ENCODE peak calls at places on chromosome 2, in five cellular contexts. A is heart left ventricle, G is body of pancreas, H is NCI-H2081, F is GF-D8. Y is an unnamed sample.

GRCh38 chr2:119419065-119419464 is 12.6 kb upstream of the TMEM37 start:
- DNase-seq in A (no peak), G (no peak), H (no peak), F (no peak), Y (no peak)

GRCh38 chr2:240503848-240504247 is 53.9 kb downstream of the ANKMY1 start:
- DNase-seq in A (peak), G (no peak), H (no peak), F (no peak), Y (no peak)

GRCh38 chr2:207655000-207655399 is 29.8 kb upstream of the METTL21A start:
- DNase-seq in A (no peak), G (no peak), H (no peak), F (no peak), Y (no peak)

GRCh38 chr2:285506-285905 is 2.4 kb downstream of the ALKAL2 start:
- DNase-seq in A (no peak), G (no peak), H (no peak), F (no peak), Y (no peak)

GRCh38 chr2:75565523-75566449 is 5.0 kb upstream of the EVA1A start:
- DNase-seq in A (no peak), G (no peak), H (no peak), F (no peak), Y (no peak)

GRCh38 chr2:19888831-19889230 is 13.0 kb downstream of the TTC32 start:
- DNase-seq in A (peak), G (no peak), H (no peak), F (no peak), Y (no peak)

GRCh38 chr2:188326669-188327301 is 35.1 kb downstream of the GULP1 start:
- DNase-seq in A (no peak), G (peak), H (no peak), F (no peak), Y (no peak)

GRCh38 chr2:228092056-228092455 is 89.4 kb downstream of the SPHKAP start:
- DNase-seq in A (no peak), G (no peak), H (no peak), F (no peak), Y (no peak)

GRCh38 chr2:69998761-69999160 is 37.3 kb upstream of the ASPRV1 start:
- DNase-seq in A (no peak), G (no peak), H (no peak), F (no peak), Y (no peak)

GRCh38 chr2:120389036-120389391 is 43.1 kb downstream of the INHBB start:
- DNase-seq in A (no peak), G (no peak), H (no peak), F (no peak), Y (no peak)

GRCh38 chr2:161965994-161966393 is 108.0 kb downstream of the DPP4 start:
- DNase-seq in A (no peak), G (no peak), H (no peak), F (peak), Y (no peak)

GRCh38 chr2:1620081-1620480 is 124.2 kb downstream of the PXDN start:
- DNase-seq in A (no peak), G (no peak), H (no peak), F (no peak), Y (no peak)

GRCh38 chr2:33340265-33340664 is 136.2 kb upstream of the RASGRP3 start:
- DNase-seq in A (peak), G (peak), H (no peak), F (no peak), Y (no peak)

GRCh38 chr2:216215991-216216390 is 106.8 kb downstream of the XRCC5 start:
- DNase-seq in A (no peak), G (no peak), H (peak), F (no peak), Y (no peak)

GRCh38 chr2:70192516-70192915 is 1.7 kb upstream of the C2orf42 start:
- DNase-seq in A (no peak), G (no peak), H (no peak), F (no peak), Y (no peak)

GRCh38 chr2:37378411-37378810 is 34.0 kb downstream of the QPCT start:
- DNase-seq in A (no peak), G (no peak), H (no peak), F (no peak), Y (no peak)

GRCh38 chr2:64651590-64651989 is 2.1 kb downstream of the SERTAD2 start:
- DNase-seq in A (no peak), G (no peak), H (no peak), F (no peak), Y (no peak)

Y was measured in smooth muscle cell of the brain vasculature.